ENCODE peak calls at places on chromosomes 7 and 10, in five cellular contexts. H is neuronal stem cell, X is H9, K is IMR-90, S is H1. N is an unnamed sample.

GRCh38 chr10:72239409-72239808 is 23.3 kb upstream of the ASCC1 start:
- DNase-seq in K (no peak), X (no peak), S (no peak), H (no peak), N (no peak)

GRCh38 chr10:93573051-93573909 is 6.8 kb downstream of the FFAR4 start:
- DNase-seq in S (no peak), K (no peak), H (no peak), X (no peak), N (no peak)

GRCh38 chr10:47367646-47368045 is 16.4 kb downstream of the ZNF488 start:
- DNase-seq in X (no peak), K (no peak), S (no peak), H (no peak), N (no peak)

GRCh38 chr10:56142092-56142728 is 218.8 kb downstream of the ZWINT start:
- DNase-seq in H (no peak), X (no peak), S (no peak), K (no peak), N (no peak)

GRCh38 chr10:124734311-124735166 is 9.6 kb downstream of the FAM53B start:
- DNase-seq in H (no peak), X (peak), S (no peak), K (no peak), N (no peak)

GRCh38 chr10:88138319-88138848 is 275.0 kb downstream of the PTEN start:
- DNase-seq in H (no peak), X (no peak), K (no peak), S (no peak), N (no peak)

GRCh38 chr7:77799078-77799964 is 748 bp downstream of the PHTF2 start:
- DNase-seq in S (no peak), X (peak), K (peak), H (peak), N (peak)

GRCh38 chr7:55161154-55161687 is 142.4 kb downstream of the EGFR start:
- DNase-seq in H (no peak), K (no peak), S (no peak), X (no peak), N (no peak)

GRCh38 chr7:37220664-37221063 is 228.0 kb downstream of the ELMO1 start:
- DNase-seq in S (no peak), K (no peak), H (no peak), X (no peak), N (no peak)

GRCh38 chr7:107660381-107661080 is at the start of gene SLC26A4:
- DNase-seq in K (no peak), S (no peak), H (peak), X (no peak), N (peak)

GRCh38 chr10:27426948-27427467 is 77.1 kb upstream of the RAB18 start:
- DNase-seq in X (no peak), H (no peak), S (no peak), K (no peak), N (no peak)

GRCh38 chr7:24877790-24878311 is 102.1 kb downstream of the OSBPL3 start:
- DNase-seq in H (no peak), K (peak), X (no peak), S (no peak), N (no peak)

GRCh38 chr7:55571534-55572377 is 546 bp downstream of the VOPP1 start:
- DNase-seq in H (peak), X (peak), S (no peak), K (peak), N (peak)

GRCh38 chr7:120989571-120990220 is 1.2 kb downstream of the CPED1 start:
- DNase-seq in K (peak), X (no peak), S (no peak), H (no peak), N (no peak)

GRCh38 chr7:18421297-18422004 is 74.1 kb upstream of the HDAC9 start:
- DNase-seq in H (peak), X (no peak), S (no peak), K (no peak), N (no peak)

GRCh38 chr10:74932648-74933047 is 106.2 kb downstream of the KAT6B start:
- DNase-seq in K (no peak), S (no peak), X (no peak), H (no peak), N (no peak)

GRCh38 chr10:93773705-93774104 is 16.0 kb downstream of the LGI1 start:
- DNase-seq in H (no peak), X (no peak), S (no peak), K (no peak), N (no peak)

GRCh38 chr7:124351950-124352349 is 319.1 kb upstream of the TMEM229A start:
- DNase-seq in X (no peak), S (no peak), H (no peak), K (no peak), N (peak)

GRCh38 chr10:70440296-70441160 is 953 bp downstream of the NODAL start:
- DNase-seq in H (no peak), K (no peak), X (peak), S (no peak), N (peak)

GRCh38 chr10:74058658-74059057 is 60.7 kb downstream of the VCL start:
- DNase-seq in H (no peak), K (no peak), S (no peak), X (no peak), N (peak)

GRCh38 chr7:63093481-63093880 is 905.2 kb upstream of the ZNF722 start:
- DNase-seq in H (no peak), S (no peak), K (no peak), X (no peak), N (no peak)

GRCh38 chr10:30359373-30360206 is 10.5 kb upstream of the MTPAP start:
- DNase-seq in K (peak), S (peak), H (peak), X (peak), N (peak)

GRCh38 chr10:108632044-108632443 is 1291.3 kb downstream of the XPNPEP1 start:
- DNase-seq in S (no peak), K (no peak), H (no peak), X (no peak), N (no peak)

GRCh38 chr7:111056371-111056770 is 34.6 kb upstream of the LRRN3 start:
- DNase-seq in K (no peak), S (no peak), H (no peak), X (no peak), N (no peak)

GRCh38 chr10:93334901-93335312 is 147.2 kb downstream of the MYOF start:
- DNase-seq in X (no peak), S (no peak), H (no peak), K (peak), N (peak)

GRCh38 chr7:95126053-95126709 is 198.2 kb downstream of the PON1 start:
- DNase-seq in K (no peak), S (no peak), H (no peak), X (no peak), N (no peak)

GRCh38 chr10:29240991-29241660 is 47.7 kb upstream of the LYZL1 start:
- DNase-seq in K (no peak), X (no peak), H (no peak), S (no peak), N (peak)

GRCh38 chr7:84714765-84715164 is 472.1 kb downstream of the SEMA3D start:
- DNase-seq in K (no peak), S (no peak), H (no peak), X (no peak), N (peak)

GRCh38 chr7:34133983-34134782 is 228.8 kb downstream of the BMPER start:
- DNase-seq in X (peak), S (peak), K (peak), H (peak), N (peak)

GRCh38 chr10:74179124-74179710 is 28.2 kb downstream of the ADK start:
- DNase-seq in X (no peak), H (no peak), S (no peak), K (peak), N (peak)

GRCh38 chr10:17227367-17228080 is 517 bp upstream of the VIM start:
- DNase-seq in H (no peak), K (peak), S (no peak), X (no peak), N (peak)
- H2BK120ac ChIP-seq in H (no peak), K (peak), S (no peak), X (no peak), N (no peak)

DNA sequence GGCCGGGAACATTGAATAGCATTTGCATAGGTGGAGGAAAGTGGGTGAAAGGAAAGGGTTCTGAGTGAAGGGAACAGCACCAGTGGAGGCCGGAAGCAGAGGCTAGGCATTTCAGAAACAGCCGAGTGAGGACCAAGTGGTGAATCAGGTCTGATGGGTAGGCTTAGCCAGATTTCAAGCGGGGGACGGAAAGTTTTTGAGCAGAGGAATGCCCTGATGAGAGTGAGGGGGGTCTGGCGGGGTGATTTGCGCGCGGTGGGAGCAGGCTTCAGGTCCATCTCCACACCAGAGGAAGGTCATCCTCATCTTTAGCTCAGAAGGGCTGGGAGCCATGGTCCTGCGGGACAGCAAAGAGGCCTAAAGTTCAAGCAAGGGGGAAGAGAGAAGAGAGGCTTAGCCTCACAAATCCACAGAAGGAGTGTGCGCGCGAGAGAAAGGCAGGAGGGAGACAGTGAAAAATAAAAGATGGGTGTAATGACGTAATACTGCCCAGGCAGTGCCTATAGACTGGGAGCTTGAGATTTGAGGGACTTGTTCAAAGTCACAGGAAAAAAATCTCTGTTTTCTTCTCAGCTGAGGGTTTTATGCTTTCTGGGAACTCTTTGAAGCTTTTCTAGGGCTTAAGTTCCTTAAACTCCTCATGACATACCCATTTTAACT is 1.0 kb upstream of the DENND2A start:
- DNase-seq in K (no peak), S (no peak), H (no peak), X (peak), N (peak)
- H2BK120ac ChIP-seq in K (peak), S (no peak), H (no peak), X (no peak), N (no peak)

GRCh38 chr10:12834116-12834515 is 167.4 kb downstream of the CCDC3 start:
- DNase-seq in K (no peak), X (no peak), H (no peak), S (no peak), N (no peak)

GRCh38 chr10:12834721-12835120 is 166.8 kb downstream of the CCDC3 start:
- DNase-seq in X (no peak), S (no peak), K (no peak), H (no peak), N (no peak)

GRCh38 chr10:12833451-12833850 is 168.1 kb downstream of the CCDC3 start:
- DNase-seq in K (no peak), H (no peak), X (no peak), S (no peak), N (no peak)

GRCh38 chr10:12832096-12832495 is 169.4 kb downstream of the CCDC3 start:
- DNase-seq in X (no peak), S (no peak), K (no peak), H (no peak), N (no peak)

GRCh38 chr10:12835709-12836108 is 165.8 kb downstream of the CCDC3 start:
- DNase-seq in S (no peak), H (no peak), K (peak), X (no peak), N (peak)
- H2BK120ac ChIP-seq in S (no peak), H (no peak), K (no peak), X (no peak), N (no peak)

GRCh38 chr7:131190146-131190545 is 137.5 kb upstream of the MKLN1 start:
- DNase-seq in X (peak), S (peak), K (peak), H (no peak), N (peak)
- H2BK120ac ChIP-seq in X (no peak), S (no peak), K (peak), H (no peak), N (no peak)

DNA sequence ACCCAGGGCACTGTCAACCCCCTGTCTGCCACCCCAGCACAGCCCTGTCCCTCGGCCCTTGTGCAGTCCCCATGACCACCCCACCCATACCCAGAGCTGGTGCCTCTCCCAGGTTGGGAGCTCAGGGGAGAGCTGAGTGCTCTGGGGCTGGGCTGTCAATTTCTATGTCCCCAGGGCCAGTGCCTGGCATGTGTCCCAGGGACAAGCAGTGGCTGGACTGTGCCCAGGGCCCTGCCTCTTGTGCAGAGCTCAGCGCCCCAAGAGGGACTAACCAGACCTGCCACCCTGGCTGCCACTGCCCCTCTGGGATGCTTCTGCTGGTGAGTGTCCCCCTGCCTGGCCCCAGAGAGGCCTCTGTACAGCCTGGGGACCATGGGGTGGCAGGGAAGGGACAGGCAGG is 29.0 kb upstream of the ZNF862 start:
- DNase-seq in H (no peak), K (no peak), S (no peak), X (no peak), N (no peak)
- H2BK120ac ChIP-seq in H (no peak), K (no peak), S (no peak), X (no peak), N (no peak)

DNA sequence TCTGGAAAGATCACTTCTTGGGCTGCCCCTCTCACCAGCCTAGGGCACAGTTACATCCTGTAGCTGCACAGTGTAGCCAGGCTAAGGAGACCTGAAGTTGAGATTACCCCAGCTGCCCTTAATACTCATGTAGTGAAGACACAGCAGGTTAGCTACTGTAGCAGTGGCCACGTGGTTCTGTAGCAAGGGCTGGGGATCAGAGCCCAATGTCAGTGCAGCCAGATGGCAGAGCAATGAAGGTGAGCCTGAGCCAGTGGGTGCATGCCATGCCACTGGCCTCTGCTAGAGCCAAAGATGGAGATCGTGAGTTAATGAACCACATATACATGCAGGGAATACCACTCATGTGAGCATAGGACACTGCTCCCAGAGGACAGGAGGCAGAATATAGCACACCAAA is 15.5 kb downstream of the AMPH start:
- DNase-seq in H (no peak), S (no peak), X (no peak), K (no peak), N (no peak)
- H2BK120ac ChIP-seq in H (no peak), S (no peak), X (no peak), K (no peak), N (no peak)

GRCh38 chr10:96585726-96586418 is 940 bp downstream of the TM9SF3 start:
- DNase-seq in H (no peak), X (no peak), S (no peak), K (peak), N (no peak)
- H2BK120ac ChIP-seq in H (no peak), X (no peak), S (no peak), K (peak), N (peak)

GRCh38 chr10:132450825-132451505 is 54.0 kb downstream of the PWWP2B start:
- DNase-seq in X (no peak), K (no peak), H (no peak), S (no peak), N (no peak)
- H2BK120ac ChIP-seq in X (no peak), K (no peak), H (no peak), S (peak), N (no peak)

GRCh38 chr10:24341371-24341770 is 132.4 kb downstream of the KIAA1217 start:
- DNase-seq in X (no peak), K (no peak), H (no peak), S (no peak), N (no peak)

GRCh38 chr10:24341897-24342296 is 133.0 kb downstream of the KIAA1217 start:
- DNase-seq in H (no peak), X (no peak), S (no peak), K (no peak), N (no peak)

GRCh38 chr10:24346877-24347505 is 138.1 kb downstream of the KIAA1217 start:
- DNase-seq in K (no peak), H (no peak), X (no peak), S (no peak), N (no peak)

GRCh38 chr10:24344279-24344678 is 135.3 kb downstream of the KIAA1217 start:
- DNase-seq in K (peak), H (no peak), X (no peak), S (no peak), N (no peak)

GRCh38 chr10:24344695-24345473 is 135.9 kb downstream of the KIAA1217 start:
- DNase-seq in H (no peak), X (no peak), S (no peak), K (no peak), N (peak)
- H2BK120ac ChIP-seq in H (no peak), X (no peak), S (no peak), K (peak), N (no peak)

GRCh38 chr10:36185096-36185495 is 543.0 kb upstream of the FZD8 start:
- DNase-seq in X (no peak), H (no peak), K (no peak), S (no peak), N (no peak)
- H2BK120ac ChIP-seq in X (no peak), H (no peak), K (no peak), S (no peak), N (no peak)